ENCODE peak calls at places on chromosome 13, in ten cellular contexts. R, L, F, S, J, A, D, B, M and U are unnamed samples.

GRCh38 chr13:105445793-105446192 is 1089.7 kb downstream of the EFNB2 start:
- ATAC-seq in J (no peak), L (no peak), R (no peak), D (no peak), F (no peak), S (no peak), A (no peak), B (no peak), M (no peak), U (no peak)

GRCh38 chr13:50783940-50784339 is 59.6 kb downstream of the DLEU7 start:
- ATAC-seq in J (no peak), A (no peak), D (no peak), R (no peak), L (no peak), S (no peak), M (no peak), B (no peak), F (no peak), U (no peak)

GRCh38 chr13:101465877-101466276 is 13.4 kb downstream of the ITGBL1 start:
- ATAC-seq in J (peak; percentile 27), M (no peak), D (no peak), S (no peak), L (no peak), B (no peak), R (no peak), F (no peak), A (peak; percentile 28), U (no peak)

GRCh38 chr13:94662274-94662945 is 49.9 kb downstream of the SOX21 start:
- ATAC-seq in J (no peak), M (no peak), S (no peak), F (no peak), A (no peak), L (no peak), B (no peak), R (no peak), D (no peak), U (no peak)

GRCh38 chr13:39603424-39603947 is 493 bp upstream of the LHFPL6 start:
- ATAC-seq in L (no peak), M (no peak), B (peak; percentile 43), J (peak; percentile 31), F (peak; percentile 36), A (peak; percentile 49), R (no peak), S (no peak), D (peak; percentile 24), U (no peak)

GRCh38 chr13:39025433-39025839 is 12.5 kb downstream of the PROSER1 start:
- ATAC-seq in B (peak; percentile 30), L (no peak), S (no peak), A (no peak), F (peak; percentile 45), M (no peak), J (no peak), D (no peak), R (no peak), U (no peak)

GRCh38 chr13:105908581-105908980 is 626.9 kb downstream of the EFNB2 start:
- ATAC-seq in L (no peak), M (peak; percentile 69), D (peak; percentile 57), B (no peak), A (no peak), J (no peak), F (no peak), R (no peak), S (peak; percentile 37), U (no peak)

GRCh38 chr13:78286748-78287147 is 316.6 kb downstream of the POU4F1 start:
- ATAC-seq in M (no peak), S (no peak), R (no peak), F (no peak), L (no peak), A (no peak), B (no peak), D (no peak), J (no peak), U (no peak)

GRCh38 chr13:48402325-48402962 is 10.5 kb downstream of the LPAR6 start:
- ATAC-seq in R (peak; percentile 30), A (peak; percentile 58), S (no peak), L (no peak), F (no peak), M (peak; percentile 31), D (no peak), B (no peak), J (no peak), U (no peak)

GRCh38 chr13:96181886-96182285 is 92.0 kb downstream of the HS6ST3 start:
- ATAC-seq in A (no peak), F (no peak), L (no peak), M (no peak), S (no peak), B (no peak), R (no peak), J (no peak), D (no peak), U (no peak)

GRCh38 chr13:21012841-21013681 is 48.3 kb downstream of the LATS2 start:
- ATAC-seq in M (no peak), R (no peak), B (no peak), F (peak; percentile 40), L (no peak), A (no peak), D (no peak), S (no peak), J (peak; percentile 25), U (no peak)

GRCh38 chr13:31029129-31029528 is 96.7 kb downstream of the TEX26 start:
- ATAC-seq in S (no peak), J (no peak), F (no peak), R (no peak), D (no peak), A (no peak), B (no peak), M (no peak), L (no peak), U (no peak)

GRCh38 chr13:50153888-50154287 is 138.6 kb downstream of the KCNRG start:
- ATAC-seq in M (no peak), D (no peak), R (no peak), L (no peak), B (no peak), F (no peak), A (no peak), J (peak; percentile 40), S (no peak), U (no peak)

GRCh38 chr13:42883771-42884170 is 102.4 kb downstream of the FAM216B start:
- ATAC-seq in L (no peak), F (peak; percentile 78), S (no peak), A (no peak), R (no peak), D (no peak), M (no peak), B (peak; percentile 35), J (peak; percentile 78), U (no peak)